ENCODE peak calls at places on chromosomes 16 and 17, in seven cellular contexts. Q is progenitor cell of endocrine pancreas; O is LoVo; Z is fibroblast of lung; W is aorta; M is GDM1; E is stimulated activated naive B cell treated with anti-CD40 and anti-IgM and Interleukin-4, amounts not matched to agents 10 μg/mL and 1 μg/mL and 100 μg/mL, for 72 hours. G is an unnamed sample.

GRCh38 chr16:13552062-13552959 is 367.6 kb upstream of the ERCC4 start:
- DNase-seq in Q (no peak), E (no peak), M (no peak), Z (no peak), O (no peak), W (no peak), G (no peak)

GRCh38 chr17:10121971-10122707 is 76.3 kb downstream of the GAS7 start:
- DNase-seq in O (no peak), W (no peak), M (no peak), E (peak), Q (no peak), Z (no peak), G (no peak)

GRCh38 chr17:58338907-58339774 is 10.5 kb upstream of the TSPOAP1 start:
- DNase-seq in M (peak), Z (peak), O (no peak), Q (no peak), E (peak), W (peak), G (peak)

GRCh38 chr16:15960124-15960971 is 10.9 kb downstream of the ABCC1 start:
- DNase-seq in M (no peak), O (no peak), Q (no peak), Z (no peak), E (no peak), W (no peak), G (no peak)

GRCh38 chr17:27657620-27658019 is 26.6 kb downstream of the LGALS9 start:
- DNase-seq in M (no peak), W (no peak), O (no peak), Q (no peak), Z (peak), E (no peak), G (peak)

GRCh38 chr17:40707720-40708119 is 4.2 kb upstream of the KRT24 start:
- DNase-seq in E (no peak), Z (peak), M (no peak), O (peak), Q (no peak), W (peak), G (peak)

GRCh38 chr16:88439706-88440105 is 13.4 kb upstream of the ZFPM1 start:
- DNase-seq in O (no peak), M (no peak), W (no peak), Q (no peak), E (no peak), Z (no peak), G (no peak)

GRCh38 chr16:22318690-22319358 is 21.6 kb downstream of the POLR3E start:
- DNase-seq in O (peak), Z (peak), E (peak), M (peak), W (no peak), Q (no peak), G (peak)

GRCh38 chr17:42334667-42335066 is 46.4 kb downstream of the STAT5A start:
- DNase-seq in Q (no peak), O (no peak), E (no peak), Z (no peak), M (no peak), W (no peak), G (peak)

G was measured in ELR.